ENCODE peak calls at places on chromosomes 5 and 9, in ten cellular contexts. F is fibroblast of lung; J is SIG-M5; L is ELR; P is neural crest cell; S is activated CD8-positive, alpha-beta memory T cell treated with anti-CD3 and anti-CD28 coated beads, Interleukin-2, amount 10 ng/mL, durations not matched to agents 7 days and 5 days; O is bronchial epithelial cell; U is RWPE1; H is NCI-H446; N is memory B cell. M is an unnamed sample.
A peak's percentile ranks its signal among the peaks of the same experiment; 100 is the strongest.

GRCh38 chr5:151862811-151863472 is 61.7 kb downstream of the GLRA1 start:
- DNase-seq in F (no peak), J (no peak), L (no peak), P (no peak), S (no peak), O (no peak), U (no peak), H (no peak), N (no peak), M (no peak)

GRCh38 chr9:121612511-121612998 is 38.9 kb upstream of the DAB2IP start:
- DNase-seq in F (no peak), J (no peak), L (no peak), P (no peak), S (no peak), O (peak; percentile 78), U (peak; percentile 86), H (no peak), N (no peak), M (no peak)

GRCh38 chr5:9924614-9925013 is 294.5 kb upstream of the TAS2R1 start:
- DNase-seq in F (peak; percentile 96), J (peak; percentile 43), L (peak; percentile 97), P (no peak), S (no peak), O (peak; percentile 100), U (peak; percentile 79), H (no peak), N (no peak), M (no peak)

GRCh38 chr9:136080716-136081112 is 14.4 kb downstream of the NACC2 start:
- DNase-seq in F (no peak), J (no peak), L (no peak), P (no peak), S (no peak), O (no peak), U (no peak), H (no peak), N (no peak), M (no peak)

GRCh38 chr5:139633295-139634027 is 14.7 kb upstream of the CXXC5 start:
- DNase-seq in F (peak; percentile 74), J (no peak), L (peak; percentile 78), P (peak; percentile 72), S (peak; percentile 78), O (peak; percentile 71), U (peak; percentile 84), H (peak; percentile 37), N (peak; percentile 73), M (no peak)

GRCh38 chr9:133425049-133425632 is 3.0 kb downstream of the ADAMTS13 start:
- DNase-seq in F (no peak), J (no peak), L (no peak), P (no peak), S (no peak), O (no peak), U (no peak), H (no peak), N (no peak), M (no peak)

GRCh38 chr5:178113141-178113787 is at the start of gene N4BP3:
- DNase-seq in F (peak; percentile 18), J (no peak), L (peak; percentile 76), P (peak; percentile 56), S (peak; percentile 79), O (peak; percentile 61), U (peak; percentile 91), H (no peak), N (peak; percentile 80), M (no peak)

GRCh38 chr5:134560698-134561097 is 35.2 kb downstream of the JADE2 start:
- DNase-seq in F (no peak), J (no peak), L (no peak), P (no peak), S (no peak), O (no peak), U (no peak), H (no peak), N (no peak), M (no peak)

GRCh38 chr5:105034335-105034734 is 1471.7 kb upstream of the NUDT12 start:
- DNase-seq in F (peak; percentile 89), J (no peak), L (no peak), P (no peak), S (no peak), O (no peak), U (no peak), H (no peak), N (no peak), M (no peak)

GRCh38 chr9:93892748-93893147 is 62.4 kb downstream of the BARX1 start:
- DNase-seq in F (no peak), J (no peak), L (no peak), P (no peak), S (no peak), O (no peak), U (no peak), H (no peak), N (no peak), M (no peak)

GRCh38 chr5:120159155-120159554 is 304.9 kb upstream of the PRR16 start:
- DNase-seq in F (no peak), J (no peak), L (no peak), P (no peak), S (no peak), O (no peak), U (no peak), H (no peak), N (no peak), M (no peak)

GRCh38 chr5:176779537-176779936 is 30.8 kb upstream of the UNC5A start:
- DNase-seq in F (no peak), J (no peak), L (no peak), P (no peak), S (peak; percentile 28), O (no peak), U (no peak), H (no peak), N (no peak), M (no peak)

GRCh38 chr9:98020471-98021145 is 35.9 kb upstream of the NANS start:
- DNase-seq in F (no peak), J (no peak), L (no peak), P (no peak), S (peak; percentile 36), O (no peak), U (no peak), H (no peak), N (no peak), M (no peak)

GRCh38 chr5:147567917-147568598 is 58.2 kb upstream of the DPYSL3 start:
- DNase-seq in F (peak; percentile 53), J (no peak), L (peak; percentile 51), P (no peak), S (no peak), O (peak; percentile 62), U (peak; percentile 35), H (no peak), N (no peak), M (no peak)

GRCh38 chr9:81722277-81722676 is 32.9 kb upstream of the TLE1 start:
- DNase-seq in F (no peak), J (no peak), L (no peak), P (no peak), S (no peak), O (no peak), U (no peak), H (no peak), N (no peak), M (no peak)

GRCh38 chr5:52893105-52893504 is 96.0 kb upstream of the ITGA2 start:
- DNase-seq in F (peak; percentile 93), J (no peak), L (peak; percentile 55), P (no peak), S (no peak), O (peak; percentile 71), U (no peak), H (no peak), N (no peak), M (no peak)

GRCh38 chr9:111298831-111299603 is 31.0 kb downstream of the OR2K2 start:
- DNase-seq in F (peak; percentile 88), J (no peak), L (peak; percentile 79), P (no peak), S (no peak), O (peak; percentile 61), U (peak; percentile 63), H (peak; percentile 18), N (no peak), M (no peak)

GRCh38 chr5:91499943-91500531 is 116.9 kb upstream of the ARRDC3 start:
- DNase-seq in F (peak; percentile 76), J (peak; percentile 17), L (peak; percentile 73), P (no peak), S (no peak), O (peak; percentile 44), U (peak; percentile 63), H (peak; percentile 13), N (no peak), M (peak; percentile 1)

M was measured in anterior cingulate cortex.